ENCODE peak calls at places on chromosomes 12 and 14, in five cellular contexts. F is NCI-H460, L is NT2/D1, W is Ammon's horn, T is neural crest cell. X is an unnamed sample.

GRCh38 chr14:91796622-91797347 is 64.9 kb upstream of the CATSPERB start:
- DNase-seq in F (no peak), W (no peak), T (no peak), L (no peak), X (peak)

GRCh38 chr12:57621497-57622292 is 10.5 kb downstream of the ARHGEF25 start:
- DNase-seq in T (peak), L (no peak), F (peak), W (peak), X (peak)

GRCh38 chr12:123667771-123668170 is 3.1 kb upstream of the TCTN2 start:
- DNase-seq in T (no peak), L (no peak), W (no peak), F (no peak), X (no peak)

GRCh38 chr14:22613091-22613695 is 15.1 kb downstream of the ABHD4 start:
- DNase-seq in W (no peak), L (no peak), F (no peak), T (no peak), X (no peak)

GRCh38 chr12:122078141-122079037 is at the start of gene MLXIP:
- DNase-seq in W (peak), F (peak), T (peak), L (peak), X (peak)

GRCh38 chr12:121529184-121529583 is 51.6 kb downstream of the KDM2B start:
- DNase-seq in T (no peak), L (no peak), W (no peak), F (no peak), X (no peak)

GRCh38 chr12:89250648-89251047 is 101.7 kb downstream of the DUSP6 start:
- DNase-seq in T (no peak), L (no peak), F (no peak), W (no peak), X (no peak)

GRCh38 chr14:32698831-32699230 is 239.8 kb upstream of the NPAS3 start:
- DNase-seq in L (no peak), T (no peak), W (no peak), F (no peak), X (no peak)

GRCh38 chr12:128486951-128487350 is 220.0 kb downstream of the TMEM132C start:
- DNase-seq in L (no peak), W (peak), F (no peak), T (no peak), X (peak)

GRCh38 chr12:109888179-109889020 is 8.1 kb upstream of the GLTP start:
- DNase-seq in F (peak), W (no peak), L (no peak), T (no peak), X (no peak)

GRCh38 chr12:51904951-51905471 is 2.3 kb upstream of the ACVRL1 start:
- DNase-seq in T (no peak), L (no peak), W (no peak), F (no peak), X (no peak)

GRCh38 chr12:110661337-110661972 is 27.5 kb downstream of the HVCN1 start:
- DNase-seq in T (no peak), L (no peak), F (no peak), W (peak), X (no peak)

GRCh38 chr14:75566321-75566720 is 12.1 kb upstream of the FLVCR2 start:
- DNase-seq in W (no peak), T (no peak), F (no peak), L (no peak), X (no peak)

GRCh38 chr12:14769462-14769836 is 33.8 kb downstream of the WBP11 start:
- DNase-seq in W (peak), L (peak), F (peak), T (peak), X (no peak)

GRCh38 chr14:61452452-61452851 is 131.1 kb downstream of the PRKCH start:
- DNase-seq in T (no peak), F (no peak), W (no peak), L (no peak), X (no peak)

GRCh38 chr14:97452314-97452713 is 655.1 kb downstream of the VRK1 start:
- DNase-seq in T (no peak), F (no peak), W (no peak), L (no peak), X (no peak)

GRCh38 chr14:51093371-51094281 is 1.3 kb downstream of the TRIM9 start:
- DNase-seq in T (peak), W (peak), F (no peak), L (no peak), X (peak)

GRCh38 chr12:46260913-46261476 is 7.8 kb downstream of the SLC38A1 start:
- DNase-seq in W (no peak), L (no peak), T (no peak), F (no peak), X (no peak)